ENCODE peak calls at places on chromosome 17, in eight cellular contexts. One of them, this sample, is unnamed.

GRCh38 chr17:59527325-59527917 is 38.0 kb upstream of the DHX40 start:
- DNase-seq in ovary: no peak
- DNase-seq in psoas muscle: no peak
- DNase-seq in mammary epithelial cell: no peak
- DNase-seq in OCI-LY7: no peak
- DNase-seq in K562: no peak
- DNase-seq in heart right ventricle: no peak
- DNase-seq in thoracic aorta: no peak
- DNase-seq in this sample: no peak

GRCh38 chr17:60679287-60679686 is 1.6 kb downstream of the BCAS3 start:
- DNase-seq in psoas muscle: no peak
- DNase-seq in thoracic aorta: no peak
- DNase-seq in K562: no peak
- DNase-seq in OCI-LY7: no peak
- DNase-seq in ovary: no peak
- DNase-seq in heart right ventricle: no peak
- DNase-seq in mammary epithelial cell: no peak
- DNase-seq in this sample: no peak

GRCh38 chr17:75151893-75152292 is 2.4 kb downstream of the JPT1 start:
- DNase-seq in ovary: no peak
- DNase-seq in thoracic aorta: no peak
- DNase-seq in psoas muscle: no peak
- DNase-seq in K562: peak; percentile 9
- DNase-seq in OCI-LY7: peak; percentile 48
- DNase-seq in heart right ventricle: no peak
- DNase-seq in mammary epithelial cell: no peak
- DNase-seq in this sample: no peak

GRCh38 chr17:46033392-46033791 is 34.3 kb downstream of the STH start:
- DNase-seq in ovary: no peak
- DNase-seq in mammary epithelial cell: no peak
- DNase-seq in psoas muscle: no peak
- DNase-seq in thoracic aorta: no peak
- DNase-seq in heart right ventricle: no peak
- DNase-seq in K562: no peak
- DNase-seq in OCI-LY7: no peak
- DNase-seq in this sample: no peak

GRCh38 chr17:15265131-15265530 is at the start of gene PMP22:
- DNase-seq in OCI-LY7: no peak
- DNase-seq in heart right ventricle: peak; percentile 34
- DNase-seq in psoas muscle: no peak
- DNase-seq in ovary: no peak
- DNase-seq in K562: no peak
- DNase-seq in thoracic aorta: no peak
- DNase-seq in mammary epithelial cell: no peak
- DNase-seq in this sample: no peak

GRCh38 chr17:7588553-7589203 is 1.2 kb downstream of the SOX15 start:
- DNase-seq in heart right ventricle: no peak
- DNase-seq in K562: no peak
- DNase-seq in thoracic aorta: no peak
- DNase-seq in ovary: no peak
- DNase-seq in OCI-LY7: no peak
- DNase-seq in psoas muscle: peak; percentile 55
- DNase-seq in mammary epithelial cell: peak; percentile 58
- DNase-seq in this sample: no peak

GRCh38 chr17:35238817-35239216 is 4.1 kb upstream of the SLFN5 start:
- DNase-seq in thoracic aorta: no peak
- DNase-seq in mammary epithelial cell: peak; percentile 85
- DNase-seq in heart right ventricle: no peak
- DNase-seq in ovary: no peak
- DNase-seq in OCI-LY7: no peak
- DNase-seq in psoas muscle: no peak
- DNase-seq in K562: no peak
- DNase-seq in this sample: no peak

GRCh38 chr17:45116434-45117016 is 15.8 kb downstream of the PLCD3 start:
- DNase-seq in mammary epithelial cell: no peak
- DNase-seq in thoracic aorta: no peak
- DNase-seq in K562: no peak
- DNase-seq in heart right ventricle: no peak
- DNase-seq in ovary: no peak
- DNase-seq in OCI-LY7: no peak
- DNase-seq in psoas muscle: no peak
- DNase-seq in this sample: no peak

GRCh38 chr17:3551189-3551588 is 6.4 kb downstream of the TRPV3 start:
- DNase-seq in heart right ventricle: no peak
- DNase-seq in psoas muscle: no peak
- DNase-seq in thoracic aorta: no peak
- DNase-seq in mammary epithelial cell: no peak
- DNase-seq in ovary: no peak
- DNase-seq in OCI-LY7: no peak
- DNase-seq in K562: no peak
- DNase-seq in this sample: no peak

GRCh38 chr17:47669060-47669459 is 19.3 kb downstream of the KPNB1 start:
- DNase-seq in mammary epithelial cell: no peak
- DNase-seq in OCI-LY7: no peak
- DNase-seq in thoracic aorta: no peak
- DNase-seq in ovary: no peak
- DNase-seq in K562: no peak
- DNase-seq in heart right ventricle: no peak
- DNase-seq in psoas muscle: no peak
- DNase-seq in this sample: no peak

GRCh38 chr17:57948169-57948554 is 7.0 kb downstream of the CUEDC1 start:
- DNase-seq in ovary: no peak
- DNase-seq in K562: no peak
- DNase-seq in OCI-LY7: no peak
- DNase-seq in mammary epithelial cell: no peak
- DNase-seq in thoracic aorta: no peak
- DNase-seq in psoas muscle: peak; percentile 48
- DNase-seq in heart right ventricle: no peak
- DNase-seq in this sample: no peak

GRCh38 chr17:57949649-57950048 is 5.6 kb downstream of the CUEDC1 start:
- DNase-seq in mammary epithelial cell: peak; percentile 40
- DNase-seq in thoracic aorta: no peak
- DNase-seq in OCI-LY7: no peak
- DNase-seq in psoas muscle: peak; percentile 48
- DNase-seq in ovary: no peak
- DNase-seq in K562: no peak
- DNase-seq in heart right ventricle: no peak
- DNase-seq in this sample: no peak

GRCh38 chr17:57947369-57947768 is 7.8 kb downstream of the CUEDC1 start:
- DNase-seq in K562: no peak
- DNase-seq in OCI-LY7: no peak
- DNase-seq in heart right ventricle: no peak
- DNase-seq in mammary epithelial cell: no peak
- DNase-seq in ovary: no peak
- DNase-seq in thoracic aorta: no peak
- DNase-seq in psoas muscle: peak; percentile 5
- DNase-seq in this sample: no peak

GRCh38 chr17:57946798-57947358 is 8.3 kb downstream of the CUEDC1 start:
- DNase-seq in thoracic aorta: no peak
- DNase-seq in K562: no peak
- DNase-seq in heart right ventricle: peak; percentile 32
- DNase-seq in mammary epithelial cell: peak; percentile 69
- DNase-seq in ovary: peak; percentile 45
- DNase-seq in OCI-LY7: peak; percentile 69
- DNase-seq in psoas muscle: peak; percentile 63
- DNase-seq in this sample: no peak

DNA sequence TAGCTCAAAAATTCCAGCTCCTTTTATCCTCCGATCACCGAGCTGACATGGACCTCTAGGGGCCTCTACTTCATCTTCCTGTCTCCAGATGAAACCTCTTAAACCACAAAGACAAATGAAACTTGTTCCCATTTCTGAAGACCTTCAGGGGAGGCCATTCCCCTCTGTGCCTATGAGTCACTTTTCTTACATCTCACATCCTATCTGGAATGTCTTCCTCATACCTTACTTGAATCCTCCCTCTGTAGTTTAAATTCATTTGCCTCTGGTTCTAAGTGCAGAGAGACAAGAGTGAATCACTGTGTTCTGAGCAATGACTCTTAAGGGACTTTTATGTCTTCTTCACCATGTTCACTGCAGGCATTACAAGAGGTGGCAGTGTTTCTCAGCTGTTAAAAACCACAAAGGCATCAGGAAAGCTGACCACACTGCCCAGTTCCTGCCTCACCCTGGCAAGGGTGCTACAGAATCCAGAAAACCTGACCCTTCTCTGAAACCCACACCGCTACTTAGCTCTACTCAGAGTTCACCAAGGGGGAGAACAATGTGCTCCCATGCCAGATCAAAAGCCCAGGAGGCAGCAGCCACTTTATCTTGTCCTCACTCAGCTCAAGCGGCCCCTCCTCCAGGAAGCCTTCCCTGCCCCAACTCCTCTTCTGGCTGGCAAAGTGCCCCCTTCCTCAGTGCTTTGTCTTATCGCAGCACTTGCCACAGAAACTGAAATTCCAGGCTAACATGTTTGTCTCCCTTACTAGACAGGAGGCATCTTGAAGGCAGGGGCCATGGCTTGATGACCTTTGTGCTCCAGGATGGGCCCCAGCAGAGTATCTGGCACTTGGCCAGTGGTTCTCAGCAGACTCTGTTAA is 6.4 kb downstream of the CUEDC1 start:
- DNase-seq in OCI-LY7: no peak
- DNase-seq in heart right ventricle: peak; percentile 30
- DNase-seq in K562: no peak
- DNase-seq in mammary epithelial cell: peak; percentile 99
- DNase-seq in ovary: no peak
- DNase-seq in thoracic aorta: no peak
- DNase-seq in psoas muscle: peak; percentile 70
- DNase-seq in this sample: no peak
- H3K27ac ChIP-seq in OCI-LY7: no peak overlapping the region
- H3K27ac ChIP-seq in heart right ventricle: peak overlapping the region; percentile 99
- H3K27ac ChIP-seq in K562: no peak overlapping the region
- H3K27ac ChIP-seq in mammary epithelial cell: peak overlapping the region; percentile 51
- H3K27ac ChIP-seq in ovary: peak overlapping the region; percentile 31
- H3K27ac ChIP-seq in thoracic aorta: peak overlapping the region; percentile 74
- H3K27ac ChIP-seq in psoas muscle: peak overlapping the region; percentile 99
- H3K27ac ChIP-seq in this sample: no peak overlapping the region

DNA sequence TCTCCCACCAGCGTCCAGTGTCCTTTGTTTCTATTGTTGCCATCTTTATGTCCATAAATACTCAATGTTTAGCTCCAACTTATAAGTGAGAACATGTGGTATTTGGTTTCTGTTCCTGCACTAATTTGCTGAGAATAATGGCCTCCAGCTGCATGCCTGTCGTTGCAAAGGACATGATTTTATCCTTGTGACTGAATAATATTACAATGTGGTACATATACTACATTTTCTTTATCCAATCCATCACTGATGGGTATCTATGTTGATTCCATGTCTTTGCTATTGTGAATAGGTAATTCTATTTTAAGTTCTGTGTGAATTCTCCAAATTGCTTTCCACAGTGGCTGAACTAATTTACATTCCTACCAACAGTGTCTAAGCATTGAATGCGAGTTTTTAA is 578.6 kb upstream of the CA10 start:
- DNase-seq in thoracic aorta: no peak
- DNase-seq in ovary: no peak
- DNase-seq in K562: no peak
- DNase-seq in heart right ventricle: no peak
- DNase-seq in mammary epithelial cell: no peak
- DNase-seq in OCI-LY7: no peak
- DNase-seq in psoas muscle: no peak
- DNase-seq in this sample: no peak
- H3K9me3 ChIP-seq in thoracic aorta: no peaks in the 10 kb centered on the region
- H3K9me3 ChIP-seq in ovary: no peaks in the 10 kb centered on the region
- H3K9me3 ChIP-seq in K562: no peaks in the 10 kb centered on the region
- H3K9me3 ChIP-seq in heart right ventricle: no peaks in the 10 kb centered on the region
- H3K9me3 ChIP-seq in mammary epithelial cell: no peaks in the 10 kb centered on the region
- H3K9me3 ChIP-seq in OCI-LY7: no peaks in the 10 kb centered on the region
- H3K9me3 ChIP-seq in psoas muscle: no peaks in the 10 kb centered on the region
- H3K9me3 ChIP-seq in this sample: no peaks in the 10 kb centered on the region

GRCh38 chr17:31609331-31609730 is 217.9 kb downstream of the RAB11FIP4 start:
- DNase-seq in heart right ventricle: no peak
- DNase-seq in mammary epithelial cell: no peak
- DNase-seq in ovary: no peak
- DNase-seq in psoas muscle: no peak
- DNase-seq in thoracic aorta: no peak
- DNase-seq in K562: peak; percentile 11
- DNase-seq in OCI-LY7: no peak
- DNase-seq in this sample: no peak

GRCh38 chr17:31610301-31610910 is 218.9 kb downstream of the RAB11FIP4 start:
- DNase-seq in K562: peak; percentile 5
- DNase-seq in psoas muscle: no peak
- DNase-seq in heart right ventricle: no peak
- DNase-seq in ovary: no peak
- DNase-seq in thoracic aorta: no peak
- DNase-seq in OCI-LY7: no peak
- DNase-seq in mammary epithelial cell: no peak
- DNase-seq in this sample: no peak

GRCh38 chr17:31605761-31606160 is 214.3 kb downstream of the RAB11FIP4 start:
- DNase-seq in heart right ventricle: no peak
- DNase-seq in mammary epithelial cell: no peak
- DNase-seq in K562: no peak
- DNase-seq in OCI-LY7: no peak
- DNase-seq in ovary: no peak
- DNase-seq in thoracic aorta: no peak
- DNase-seq in psoas muscle: no peak
- DNase-seq in this sample: no peak

GRCh38 chr17:31604936-31605335 is 213.5 kb downstream of the RAB11FIP4 start:
- DNase-seq in thoracic aorta: no peak
- DNase-seq in mammary epithelial cell: no peak
- DNase-seq in heart right ventricle: no peak
- DNase-seq in OCI-LY7: no peak
- DNase-seq in K562: no peak
- DNase-seq in ovary: no peak
- DNase-seq in psoas muscle: no peak
- DNase-seq in this sample: no peak

DNA sequence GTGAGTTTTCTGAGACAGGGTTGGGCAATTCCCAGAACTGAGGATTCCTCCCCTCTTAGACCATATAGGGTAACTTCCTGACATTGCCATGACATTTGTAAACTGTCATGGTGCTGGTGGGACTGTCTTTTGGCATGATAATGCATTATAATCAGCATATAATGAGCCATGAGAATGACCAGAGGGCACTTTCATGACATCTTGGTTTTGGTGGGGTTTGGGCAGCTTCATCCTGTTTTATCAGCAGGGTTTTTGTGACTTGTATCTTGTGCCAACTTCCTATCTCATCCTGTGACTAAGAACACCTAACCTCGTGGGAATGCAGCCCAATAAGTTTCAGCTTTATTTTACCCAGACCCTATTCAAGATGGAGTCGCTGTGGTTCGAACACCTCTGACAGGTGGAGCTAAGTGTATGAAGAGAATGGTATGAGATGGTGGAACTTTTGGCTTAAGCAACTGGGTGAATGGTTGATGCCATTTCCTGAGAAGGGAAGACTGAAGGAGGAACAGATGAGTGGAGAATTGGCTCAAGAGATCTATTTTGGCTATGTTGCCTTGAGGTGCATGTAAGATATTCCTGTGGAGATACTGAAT is 217.3 kb downstream of the RAB11FIP4 start:
- DNase-seq in psoas muscle: no peak
- DNase-seq in ovary: no peak
- DNase-seq in K562: no peak
- DNase-seq in heart right ventricle: no peak
- DNase-seq in mammary epithelial cell: no peak
- DNase-seq in thoracic aorta: no peak
- DNase-seq in OCI-LY7: no peak
- DNase-seq in this sample: no peak
- TF ChIP-seq CTCF in psoas muscle: no peak
- TF ChIP-seq CTCF in ovary: no peak
- TF ChIP-seq CTCF in K562: no peak
- TF ChIP-seq CTCF in heart right ventricle: no peak
- TF ChIP-seq CTCF in mammary epithelial cell: no peak
- TF ChIP-seq CTCF in thoracic aorta: no peak
- TF ChIP-seq CTCF in OCI-LY7: no peak
- TF ChIP-seq CTCF in this sample: no peak

GRCh38 chr17:81866440-81867122 is 4.6 kb downstream of the ARHGDIA start:
- DNase-seq in heart right ventricle: no peak
- DNase-seq in psoas muscle: no peak
- DNase-seq in OCI-LY7: peak; percentile 40
- DNase-seq in K562: no peak
- DNase-seq in thoracic aorta: no peak
- DNase-seq in mammary epithelial cell: no peak
- DNase-seq in ovary: no peak
- DNase-seq in this sample: no peak
- H3K27ac ChIP-seq in heart right ventricle: no peak overlapping the region
- H3K27ac ChIP-seq in psoas muscle: peak overlapping the region; percentile 99
- H3K27ac ChIP-seq in OCI-LY7: peak overlapping the region; percentile 61
- H3K27ac ChIP-seq in K562: peak overlapping the region; percentile 9
- H3K27ac ChIP-seq in thoracic aorta: no peak overlapping the region
- H3K27ac ChIP-seq in mammary epithelial cell: no peak overlapping the region
- H3K27ac ChIP-seq in ovary: no peak overlapping the region
- H3K27ac ChIP-seq in this sample: no peak overlapping the region